ENCODE peak calls at places on chromosomes 2 and 18, in six cellular contexts. A, C, S, O, F and U are unnamed samples.

GRCh38 chr2:11009176-11009575 is 97.4 kb downstream of the KCNF1 start:
- DNase-seq in F (no peak), S (no peak), A (no peak), O (no peak), C (no peak), U (no peak)

GRCh38 chr18:47772374-47773248 is 157.8 kb downstream of the SMAD2 start:
- DNase-seq in A (peak), F (no peak), S (peak), C (peak), O (peak), U (peak)

GRCh38 chr2:218722419-218722818 is 11.8 kb downstream of the TTLL4 start:
- DNase-seq in F (no peak), O (no peak), A (no peak), S (no peak), C (no peak), U (no peak)

GRCh38 chr2:239464166-239465016 is 63.6 kb upstream of the HDAC4 start:
- DNase-seq in O (no peak), C (peak), A (peak), S (no peak), F (no peak), U (no peak)

GRCh38 chr2:217890445-217890844 is 112.3 kb downstream of the TNS1 start:
- DNase-seq in C (no peak), O (no peak), A (no peak), F (peak), S (no peak), U (no peak)

GRCh38 chr2:239375278-239376061 is 25.4 kb downstream of the HDAC4 start:
- DNase-seq in C (no peak), S (no peak), A (peak), F (no peak), O (no peak), U (no peak)

GRCh38 chr2:227870710-227871374 is 589 bp upstream of the DAW1 start:
- DNase-seq in O (no peak), S (no peak), C (no peak), F (no peak), A (no peak), U (no peak)

GRCh38 chr2:11676640-11677039 is 6.6 kb upstream of the NTSR2 start:
- DNase-seq in O (no peak), S (no peak), A (peak), F (no peak), C (no peak), U (no peak)

GRCh38 chr2:105403785-105404698 is 5.2 kb upstream of the FHL2 start:
- DNase-seq in F (peak), C (no peak), O (no peak), S (no peak), A (no peak), U (no peak)

GRCh38 chr2:159904127-159904564 is 106.1 kb upstream of the CD302 start:
- DNase-seq in S (peak), A (peak), F (no peak), O (no peak), C (no peak), U (no peak)

GRCh38 chr18:12742453-12742852 is 39.6 kb downstream of the PSMG2 start:
- DNase-seq in C (no peak), A (no peak), S (no peak), F (no peak), O (no peak), U (no peak)

GRCh38 chr2:158598856-158599517 is 142.2 kb downstream of the PKP4 start:
- DNase-seq in O (no peak), C (no peak), S (no peak), A (no peak), F (no peak), U (no peak)